ENCODE peak calls at places on chromosomes 7 and 10, in nine cellular contexts. Z is PC-3, M is AG04449, Y is GM12865, C is mammary epithelial cell, L is foreskin fibroblast, J is OCI-LY7, A is Caco-2, N is neuronal stem cell. Q is an unnamed sample.
A peak's percentile ranks its signal among the peaks of the same experiment; 100 is the strongest.

GRCh38 chr7:138328215-138328614 is 131.8 kb upstream of the TRIM24 start:
- DNase-seq in Z (no peak), M (no peak), Y (no peak), C (no peak), L (no peak), J (no peak), A (peak; percentile 25), N (no peak), Q (no peak)

GRCh38 chr7:157411580-157411979 is 74.8 kb downstream of the DNAJB6 start:
- DNase-seq in Z (peak; percentile 81), M (no peak), Y (no peak), C (no peak), L (no peak), J (no peak), A (no peak), N (no peak), Q (no peak)

GRCh38 chr10:114869500-114869899 is 47.9 kb downstream of the FHIP2A start:
- DNase-seq in Z (peak; percentile 69), M (peak; percentile 51), Y (no peak), C (peak; percentile 64), L (peak; percentile 57), J (no peak), A (no peak), N (no peak), Q (no peak)

GRCh38 chr7:123271231-123271630 is 71.5 kb upstream of the SLC13A1 start:
- DNase-seq in Z (peak; percentile 39), M (no peak), Y (no peak), C (peak; percentile 22), L (no peak), J (no peak), A (no peak), N (no peak), Q (no peak)

GRCh38 chr7:158919686-158920085 is 63.3 kb downstream of the DYNC2I1 start:
- DNase-seq in Z (no peak), M (no peak), Y (no peak), C (no peak), L (no peak), J (no peak), A (no peak), N (no peak), Q (no peak)

GRCh38 chr7:130891254-130892094 is 157.5 kb upstream of the KLF14 start:
- DNase-seq in Z (peak; percentile 90), M (peak; percentile 66), Y (no peak), C (peak; percentile 92), L (peak; percentile 78), J (no peak), A (no peak), N (no peak), Q (no peak)

GRCh38 chr7:131123991-131124629 is 203.6 kb upstream of the MKLN1 start:
- DNase-seq in Z (no peak), M (no peak), Y (peak; percentile 97), C (no peak), L (no peak), J (peak; percentile 96), A (no peak), N (no peak), Q (no peak)

GRCh38 chr7:135188298-135188984 is 17.9 kb upstream of the CYREN start:
- DNase-seq in Z (no peak), M (no peak), Y (peak; percentile 75), C (peak; percentile 71), L (no peak), J (no peak), A (no peak), N (no peak), Q (no peak)

GRCh38 chr7:159127691-159128642 is 16.7 kb downstream of the VIPR2 start:
- DNase-seq in Z (no peak), M (no peak), Y (no peak), C (no peak), L (no peak), J (no peak), A (no peak), N (no peak), Q (no peak)

GRCh38 chr7:23011222-23011924 is 2.6 kb downstream of the HYCC1 start:
- DNase-seq in Z (no peak), M (no peak), Y (no peak), C (no peak), L (no peak), J (no peak), A (no peak), N (no peak), Q (no peak)

GRCh38 chr10:109866168-109866994 is 56.9 kb downstream of the XPNPEP1 start:
- DNase-seq in Z (peak; percentile 9), M (no peak), Y (no peak), C (no peak), L (no peak), J (peak; percentile 11), A (peak; percentile 15), N (no peak), Q (peak; percentile 14)

GRCh38 chr10:71333154-71333887 is 14.3 kb downstream of the SLC29A3 start:
- DNase-seq in Z (no peak), M (no peak), Y (no peak), C (peak; percentile 85), L (no peak), J (no peak), A (no peak), N (no peak), Q (no peak)

GRCh38 chr10:123544986-123545385 is 121.2 kb upstream of the GPR26 start:
- DNase-seq in Z (no peak), M (no peak), Y (no peak), C (no peak), L (no peak), J (no peak), A (no peak), N (no peak), Q (no peak)

GRCh38 chr7:148303295-148304013 is 287.1 kb upstream of the C7orf33 start:
- DNase-seq in Z (peak; percentile 83), M (peak; percentile 12), Y (no peak), C (peak; percentile 65), L (peak; percentile 3), J (peak; percentile 42), A (no peak), N (no peak), Q (no peak)

GRCh38 chr10:73581912-73582311 is 9.2 kb downstream of the USP54 start:
- DNase-seq in Z (no peak), M (no peak), Y (no peak), C (no peak), L (no peak), J (no peak), A (no peak), N (peak; percentile 30), Q (no peak)

GRCh38 chr7:99128076-99128950 is 15.6 kb downstream of the SMURF1 start:
- DNase-seq in Z (peak; percentile 66), M (no peak), Y (no peak), C (no peak), L (no peak), J (no peak), A (no peak), N (no peak), Q (no peak)
- H3K4me3 ChIP-seq in Z (peak overlapping the region; percentile 8), M (no peak overlapping the region), Y (no peak overlapping the region), C (no peak overlapping the region), L (peak overlapping the region; percentile 6), J (no peak overlapping the region), A (no peak overlapping the region), N (no peak overlapping the region), Q (no peak overlapping the region)

GRCh38 chr7:19112290-19113000 is 5.0 kb downstream of the TWIST1 start:
- DNase-seq in Z (no peak), M (peak; percentile 65), Y (no peak), C (no peak), L (peak; percentile 77), J (no peak), A (no peak), N (peak; percentile 38), Q (no peak)

GRCh38 chr7:19116121-19117080 is 1.0 kb downstream of the TWIST1 start:
- DNase-seq in Z (peak; percentile 37), M (no peak), Y (peak; percentile 12), C (peak; percentile 42), L (no peak), J (no peak), A (no peak), N (peak; percentile 46), Q (peak; percentile 49)

GRCh38 chr7:19114591-19114855 is 2.9 kb downstream of the TWIST1 start:
- DNase-seq in Z (peak; percentile 31), M (no peak), Y (no peak), C (no peak), L (no peak), J (no peak), A (no peak), N (no peak), Q (no peak)

GRCh38 chr7:19113001-19113349 is 4.5 kb downstream of the TWIST1 start:
- DNase-seq in Z (no peak), M (no peak), Y (no peak), C (no peak), L (no peak), J (no peak), A (no peak), N (no peak), Q (no peak)

GRCh38 chr7:19113855-19114590 is 3.4 kb downstream of the TWIST1 start:
- DNase-seq in Z (peak; percentile 51), M (no peak), Y (no peak), C (no peak), L (no peak), J (no peak), A (no peak), N (no peak), Q (no peak)
- H3K4me3 ChIP-seq in Z (peak overlapping the region; percentile 99), M (peak overlapping the region; percentile 99), Y (no peak overlapping the region), C (no peak overlapping the region), L (peak overlapping the region; percentile 63), J (no peak overlapping the region), A (no peak overlapping the region), N (no peak overlapping the region), Q (no peak overlapping the region)

DNA sequence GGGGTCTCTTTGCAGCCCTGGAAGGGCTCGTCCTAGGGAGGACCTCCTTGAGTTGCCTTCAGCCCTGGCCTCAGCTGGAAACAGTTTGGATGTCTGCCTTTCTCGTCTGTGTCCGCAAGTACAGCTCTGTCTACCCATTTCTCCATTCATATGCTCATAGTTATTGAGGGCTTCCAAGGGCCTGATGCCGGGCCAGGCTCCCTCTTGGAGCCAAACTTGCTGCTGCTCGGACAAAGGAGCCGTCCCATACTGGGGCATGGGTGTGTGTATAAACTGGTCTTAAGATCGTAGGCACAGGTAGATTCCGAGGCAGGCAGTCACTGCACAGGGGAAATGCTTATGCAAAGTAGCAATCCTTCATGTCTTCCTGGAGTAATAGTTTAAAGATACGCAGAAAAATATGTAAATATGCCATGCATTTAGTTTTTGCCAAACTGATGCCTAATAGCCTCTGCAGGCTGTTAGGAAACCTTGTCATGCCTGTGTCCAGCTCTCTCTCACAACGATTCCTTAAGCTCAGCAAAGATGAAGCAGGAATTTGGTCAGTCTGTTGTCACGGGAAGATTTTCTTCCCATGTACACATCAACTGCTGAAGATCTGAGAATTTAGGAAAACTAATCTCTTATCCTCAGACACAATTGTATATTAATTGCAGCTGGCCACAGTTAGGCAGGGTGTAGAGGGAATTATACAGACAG is 116.9 kb upstream of the BTBD16 start:
- DNase-seq in Z (no peak), M (no peak), Y (no peak), C (no peak), L (no peak), J (no peak), A (no peak), N (no peak), Q (no peak)
- H3K4me3 ChIP-seq in Z (no peak overlapping the region), M (no peak overlapping the region), Y (no peak overlapping the region), C (no peak overlapping the region), L (no peak overlapping the region), J (no peak overlapping the region), A (no peak overlapping the region), N (no peak overlapping the region), Q (no peak overlapping the region)

DNA sequence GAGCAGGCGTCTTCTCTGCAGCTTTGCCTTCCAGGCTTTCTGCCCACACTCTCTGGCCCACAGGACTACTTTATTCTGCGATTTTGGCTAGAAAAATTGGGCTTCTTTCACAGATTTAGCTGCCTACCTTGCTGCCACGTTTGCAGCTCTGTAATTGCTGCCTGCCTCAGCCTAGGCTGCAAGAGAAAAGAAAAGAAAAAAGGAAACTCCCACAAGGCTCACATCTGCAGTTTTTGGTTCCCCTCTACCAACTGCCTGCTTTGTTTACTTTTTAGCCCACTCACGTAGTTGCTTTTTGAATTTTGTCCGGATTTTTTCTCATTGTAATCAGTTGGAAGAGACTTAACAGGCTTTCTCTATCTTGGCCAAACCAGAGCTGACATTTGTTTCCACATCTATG is 24.3 kb downstream of the SUN3 start:
- DNase-seq in Z (no peak), M (no peak), Y (peak; percentile 7), C (no peak), L (no peak), J (peak; percentile 74), A (no peak), N (no peak), Q (no peak)
- H3K4me3 ChIP-seq in Z (no peak overlapping the region), M (no peak overlapping the region), Y (no peak overlapping the region), C (no peak overlapping the region), L (no peak overlapping the region), J (peak overlapping the region; percentile 52), A (no peak overlapping the region), N (no peak overlapping the region), Q (no peak overlapping the region)